ENCODE peak calls at places on chromosomes 13 and 19, in six cellular contexts. One of them, this sample, is unnamed.

GRCh38 chr13:44140146-44140545 is 233.5 kb upstream of the SERP2 start:
- DNase-seq in thoracic aorta: no peak
- DNase-seq in colonic mucosa: peak; percentile 76
- DNase-seq in GM23338: peak; percentile 60
- DNase-seq in left lung: no peak
- DNase-seq in fibroblast of pulmonary artery: no peak
- DNase-seq in this sample: peak; percentile 62

GRCh38 chr19:48354332-48354992 is 9.3 kb downstream of the TMEM143 start:
- DNase-seq in thoracic aorta: no peak
- DNase-seq in colonic mucosa: no peak
- DNase-seq in GM23338: no peak
- DNase-seq in left lung: no peak
- DNase-seq in fibroblast of pulmonary artery: no peak
- DNase-seq in this sample: no peak

GRCh38 chr19:4140237-4140711 is 13.2 kb upstream of the CREB3L3 start:
- DNase-seq in thoracic aorta: no peak
- DNase-seq in colonic mucosa: peak; percentile 68
- DNase-seq in GM23338: peak; percentile 94
- DNase-seq in left lung: no peak
- DNase-seq in fibroblast of pulmonary artery: peak; percentile 75
- DNase-seq in this sample: peak; percentile 56

GRCh38 chr13:21661510-21661909 is 9.4 kb upstream of the FGF9 start:
- DNase-seq in thoracic aorta: no peak
- DNase-seq in colonic mucosa: no peak
- DNase-seq in GM23338: no peak
- DNase-seq in left lung: no peak
- DNase-seq in fibroblast of pulmonary artery: no peak
- DNase-seq in this sample: no peak

GRCh38 chr19:2529473-2529918 is 53.6 kb downstream of the GADD45B start:
- DNase-seq in thoracic aorta: no peak
- DNase-seq in colonic mucosa: no peak
- DNase-seq in GM23338: no peak
- DNase-seq in left lung: peak; percentile 50
- DNase-seq in fibroblast of pulmonary artery: peak; percentile 91
- DNase-seq in this sample: peak; percentile 42

GRCh38 chr19:12965017-12965811 is 4.2 kb upstream of the DAND5 start:
- DNase-seq in thoracic aorta: peak; percentile 49
- DNase-seq in colonic mucosa: peak; percentile 91
- DNase-seq in GM23338: peak; percentile 88
- DNase-seq in left lung: peak; percentile 97
- DNase-seq in fibroblast of pulmonary artery: peak; percentile 75
- DNase-seq in this sample: peak; percentile 88

GRCh38 chr19:29680447-29680846 is 15.2 kb downstream of the PLEKHF1 start:
- DNase-seq in thoracic aorta: no peak
- DNase-seq in colonic mucosa: peak; percentile 65
- DNase-seq in GM23338: no peak
- DNase-seq in left lung: peak; percentile 92
- DNase-seq in fibroblast of pulmonary artery: no peak
- DNase-seq in this sample: peak; percentile 72

GRCh38 chr19:1105217-1105872 is 1.6 kb downstream of the GPX4 start:
- DNase-seq in thoracic aorta: no peak
- DNase-seq in colonic mucosa: peak; percentile 54
- DNase-seq in GM23338: no peak
- DNase-seq in left lung: no peak
- DNase-seq in fibroblast of pulmonary artery: no peak
- DNase-seq in this sample: no peak

GRCh38 chr19:8673281-8673891 is 25.2 kb downstream of the ACTL9 start:
- DNase-seq in thoracic aorta: no peak
- DNase-seq in colonic mucosa: no peak
- DNase-seq in GM23338: no peak
- DNase-seq in left lung: no peak
- DNase-seq in fibroblast of pulmonary artery: no peak
- DNase-seq in this sample: no peak

GRCh38 chr13:113777311-113778260 is 18.6 kb downstream of the TMEM255B start:
- DNase-seq in thoracic aorta: no peak
- DNase-seq in colonic mucosa: no peak
- DNase-seq in GM23338: peak; percentile 78
- DNase-seq in left lung: no peak
- DNase-seq in fibroblast of pulmonary artery: peak; percentile 49
- DNase-seq in this sample: no peak

GRCh38 chr19:47663911-47664771 is 49.1 kb upstream of the EHD2 start:
- DNase-seq in thoracic aorta: peak; percentile 68
- DNase-seq in colonic mucosa: peak; percentile 44
- DNase-seq in GM23338: no peak
- DNase-seq in left lung: no peak
- DNase-seq in fibroblast of pulmonary artery: peak; percentile 100
- DNase-seq in this sample: peak; percentile 69

GRCh38 chr13:107817652-107818287 is 397.6 kb downstream of the LIG4 start:
- DNase-seq in thoracic aorta: no peak
- DNase-seq in colonic mucosa: no peak
- DNase-seq in GM23338: peak; percentile 75
- DNase-seq in left lung: no peak
- DNase-seq in fibroblast of pulmonary artery: no peak
- DNase-seq in this sample: no peak

GRCh38 chr13:29513002-29513980 is 82.2 kb downstream of the SLC7A1 start:
- DNase-seq in thoracic aorta: no peak
- DNase-seq in colonic mucosa: no peak
- DNase-seq in GM23338: no peak
- DNase-seq in left lung: peak; percentile 72
- DNase-seq in fibroblast of pulmonary artery: no peak
- DNase-seq in this sample: no peak

GRCh38 chr13:35714588-35714987 is 238.1 kb upstream of the MAB21L1 start:
- DNase-seq in thoracic aorta: no peak
- DNase-seq in colonic mucosa: no peak
- DNase-seq in GM23338: no peak
- DNase-seq in left lung: no peak
- DNase-seq in fibroblast of pulmonary artery: no peak
- DNase-seq in this sample: no peak

GRCh38 chr13:42380420-42381164 is 108.6 kb downstream of the AKAP11 start:
- DNase-seq in thoracic aorta: no peak
- DNase-seq in colonic mucosa: no peak
- DNase-seq in GM23338: no peak
- DNase-seq in left lung: no peak
- DNase-seq in fibroblast of pulmonary artery: no peak
- DNase-seq in this sample: no peak

DNA sequence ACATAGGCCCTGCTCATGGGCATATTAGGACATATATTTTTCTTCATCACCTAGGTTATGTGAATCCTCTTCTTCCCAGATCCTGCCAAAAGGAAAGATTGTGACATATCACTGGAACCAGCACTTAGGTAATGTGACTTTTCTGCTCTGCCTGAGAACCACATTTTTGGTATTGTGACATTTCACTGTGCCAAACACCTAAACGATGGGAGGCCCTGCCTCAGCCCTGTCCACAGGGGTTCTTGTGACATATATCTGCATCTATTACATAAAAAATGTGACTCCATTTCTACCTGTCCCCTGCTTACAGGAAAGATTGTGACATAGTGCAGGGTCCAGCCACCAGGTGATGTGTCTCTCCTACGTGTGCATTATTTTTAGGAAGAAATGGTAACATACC is 18.5 kb upstream of the ZNF730 start:
- DNase-seq in thoracic aorta: no peak
- DNase-seq in colonic mucosa: no peak
- DNase-seq in GM23338: no peak
- DNase-seq in left lung: no peak
- DNase-seq in fibroblast of pulmonary artery: no peak
- DNase-seq in this sample: no peak
- H3K4me3 ChIP-seq in thoracic aorta: no peak overlapping the region
- H3K4me3 ChIP-seq in colonic mucosa: no peak overlapping the region
- H3K4me3 ChIP-seq in GM23338: no peak overlapping the region
- H3K4me3 ChIP-seq in left lung: no peak overlapping the region
- H3K4me3 ChIP-seq in fibroblast of pulmonary artery: no peak overlapping the region
- H3K4me3 ChIP-seq in this sample: no peak overlapping the region

DNA sequence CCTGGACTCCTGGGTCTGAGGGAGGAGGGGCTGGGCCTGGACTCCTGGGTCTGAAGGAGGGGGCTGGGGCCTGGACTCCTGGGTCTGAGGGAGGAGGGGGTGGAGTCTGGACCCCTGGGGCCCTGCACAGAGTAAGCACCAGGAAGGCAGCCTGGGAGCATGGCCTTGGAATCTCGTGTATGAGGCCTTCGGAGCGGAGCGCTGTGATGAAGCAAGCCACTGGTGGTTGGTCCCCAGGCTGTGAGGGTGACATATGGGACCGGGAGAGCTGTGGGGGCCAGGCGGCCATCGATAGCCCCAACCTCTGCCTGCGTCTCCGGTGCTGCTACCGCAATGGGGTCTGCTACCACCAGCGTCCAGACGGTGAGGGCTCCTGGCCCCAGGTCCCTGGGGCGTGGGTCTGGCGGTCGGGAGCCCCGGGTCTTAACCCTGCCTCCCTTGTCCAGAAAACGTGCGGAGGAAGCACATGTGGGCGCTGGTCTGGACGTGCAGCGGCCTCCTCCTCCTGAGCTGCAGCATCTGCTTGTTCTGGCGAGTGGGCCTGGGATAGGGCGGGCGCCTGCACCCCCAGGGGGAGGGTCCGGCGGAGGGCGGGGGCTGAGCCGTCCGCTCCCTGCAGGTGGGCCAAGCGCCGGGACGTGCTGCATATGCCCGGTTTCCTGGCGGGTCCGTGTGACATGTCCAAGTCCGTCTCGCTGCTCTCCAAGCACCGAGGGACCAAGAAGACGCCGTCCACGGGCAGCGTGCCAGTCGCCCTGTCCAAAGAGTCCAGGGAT is 918 bp downstream of the TMEM190 start:
- DNase-seq in thoracic aorta: no peak
- DNase-seq in colonic mucosa: no peak
- DNase-seq in GM23338: peak; percentile 61
- DNase-seq in left lung: peak; percentile 82
- DNase-seq in fibroblast of pulmonary artery: no peak
- DNase-seq in this sample: no peak
- H3K4me3 ChIP-seq in thoracic aorta: no peak overlapping the region
- H3K4me3 ChIP-seq in colonic mucosa: no peak overlapping the region
- H3K4me3 ChIP-seq in GM23338: peak overlapping the region; percentile 73
- H3K4me3 ChIP-seq in left lung: no peak overlapping the region
- H3K4me3 ChIP-seq in fibroblast of pulmonary artery: no peak overlapping the region
- H3K4me3 ChIP-seq in this sample: no peak overlapping the region

DNA sequence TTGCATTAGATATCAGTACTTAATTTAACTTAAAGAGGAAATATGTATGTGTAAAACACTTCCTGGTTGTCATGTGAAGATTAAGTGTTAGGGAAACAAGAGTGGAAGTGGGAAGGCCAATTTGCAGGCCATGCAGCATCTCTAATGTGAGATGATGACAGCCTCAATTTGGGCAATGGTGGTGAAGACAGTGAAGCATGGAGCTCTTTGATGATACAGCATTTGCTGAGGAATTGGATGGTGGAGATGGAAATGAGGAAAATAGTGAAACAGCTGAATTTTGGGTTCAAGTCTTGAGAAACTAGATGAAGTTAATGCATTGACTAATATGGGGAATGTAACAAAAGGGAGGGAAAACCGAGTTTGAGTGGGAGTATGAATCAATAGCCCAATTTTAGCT is 231.7 kb upstream of the MIR17HG start:
- DNase-seq in thoracic aorta: no peak
- DNase-seq in colonic mucosa: no peak
- DNase-seq in GM23338: no peak
- DNase-seq in left lung: no peak
- DNase-seq in fibroblast of pulmonary artery: no peak
- DNase-seq in this sample: no peak
- H3K4me3 ChIP-seq in thoracic aorta: no peak overlapping the region
- H3K4me3 ChIP-seq in colonic mucosa: no peak overlapping the region
- H3K4me3 ChIP-seq in GM23338: no peak overlapping the region
- H3K4me3 ChIP-seq in left lung: no peak overlapping the region
- H3K4me3 ChIP-seq in fibroblast of pulmonary artery: no peak overlapping the region
- H3K4me3 ChIP-seq in this sample: no peak overlapping the region

GRCh38 chr13:84831666-84832657 is 949.7 kb upstream of the SLITRK1 start:
- DNase-seq in thoracic aorta: no peak
- DNase-seq in colonic mucosa: no peak
- DNase-seq in GM23338: peak; percentile 48
- DNase-seq in left lung: peak; percentile 43
- DNase-seq in fibroblast of pulmonary artery: no peak
- DNase-seq in this sample: no peak
- H3K4me3 ChIP-seq in thoracic aorta: no peak overlapping the region
- H3K4me3 ChIP-seq in colonic mucosa: no peak overlapping the region
- H3K4me3 ChIP-seq in GM23338: no peak overlapping the region
- H3K4me3 ChIP-seq in left lung: no peak overlapping the region
- H3K4me3 ChIP-seq in fibroblast of pulmonary artery: no peak overlapping the region
- H3K4me3 ChIP-seq in this sample: no peak overlapping the region

DNA sequence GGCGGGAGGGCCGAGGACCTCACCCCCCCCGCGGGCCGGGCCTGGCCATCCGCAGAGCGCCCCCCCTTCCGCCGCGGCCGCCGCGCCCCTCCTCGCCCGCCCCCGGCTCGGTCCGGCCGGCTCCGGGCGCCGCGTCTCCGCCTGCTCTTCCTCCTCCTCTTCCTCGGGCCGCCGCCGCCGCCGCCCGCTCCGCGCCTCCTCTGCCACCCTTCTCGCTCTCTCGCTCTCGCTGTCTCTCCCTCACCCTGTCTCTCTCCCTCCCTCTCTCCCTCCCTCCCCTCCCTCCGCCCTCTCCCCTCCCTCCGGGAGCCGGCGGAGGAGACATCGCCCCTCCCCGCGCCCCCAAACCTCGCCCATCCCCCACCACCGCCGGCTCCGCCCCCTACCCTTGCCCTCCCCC is at the start of gene SHANK1:
- DNase-seq in thoracic aorta: no peak
- DNase-seq in colonic mucosa: no peak
- DNase-seq in GM23338: peak; percentile 85
- DNase-seq in left lung: no peak
- DNase-seq in fibroblast of pulmonary artery: no peak
- DNase-seq in this sample: no peak
- H3K4me3 ChIP-seq in thoracic aorta: peak within 1 kb of the TSS; percentile 55
- H3K4me3 ChIP-seq in colonic mucosa: no peak within 1 kb of the TSS
- H3K4me3 ChIP-seq in GM23338: peak within 1 kb of the TSS; percentile 85
- H3K4me3 ChIP-seq in left lung: no peak within 1 kb of the TSS
- H3K4me3 ChIP-seq in fibroblast of pulmonary artery: peak within 1 kb of the TSS; percentile 49
- H3K4me3 ChIP-seq in this sample: peak within 1 kb of the TSS; percentile 15

GRCh38 chr19:9935409-9936062 is 779 bp downstream of the OLFM2 start:
- DNase-seq in thoracic aorta: no peak
- DNase-seq in colonic mucosa: no peak
- DNase-seq in GM23338: peak; percentile 44
- DNase-seq in left lung: no peak
- DNase-seq in fibroblast of pulmonary artery: no peak
- DNase-seq in this sample: no peak

GRCh38 chr19:9939301-9939913 is 3.1 kb upstream of the OLFM2 start:
- DNase-seq in thoracic aorta: no peak
- DNase-seq in colonic mucosa: no peak
- DNase-seq in GM23338: peak; percentile 61
- DNase-seq in left lung: no peak
- DNase-seq in fibroblast of pulmonary artery: peak; percentile 64
- DNase-seq in this sample: no peak

GRCh38 chr19:9934132-9934950 is 2.0 kb downstream of the OLFM2 start:
- DNase-seq in thoracic aorta: no peak
- DNase-seq in colonic mucosa: peak; percentile 81
- DNase-seq in GM23338: peak; percentile 95
- DNase-seq in left lung: peak; percentile 86
- DNase-seq in fibroblast of pulmonary artery: peak; percentile 73
- DNase-seq in this sample: peak; percentile 74

GRCh38 chr19:9936151-9937000 is at the start of gene OLFM2:
- DNase-seq in thoracic aorta: no peak
- DNase-seq in colonic mucosa: no peak
- DNase-seq in GM23338: peak; percentile 90
- DNase-seq in left lung: no peak
- DNase-seq in fibroblast of pulmonary artery: no peak
- DNase-seq in this sample: no peak

GRCh38 chr19:9937001-9937411 is 691 bp upstream of the OLFM2 start:
- DNase-seq in thoracic aorta: no peak
- DNase-seq in colonic mucosa: no peak
- DNase-seq in GM23338: peak; percentile 92
- DNase-seq in left lung: no peak
- DNase-seq in fibroblast of pulmonary artery: no peak
- DNase-seq in this sample: no peak
- H3K4me3 ChIP-seq in thoracic aorta: no peak overlapping the region
- H3K4me3 ChIP-seq in colonic mucosa: no peak overlapping the region
- H3K4me3 ChIP-seq in GM23338: peak overlapping the region; percentile 50
- H3K4me3 ChIP-seq in left lung: no peak overlapping the region
- H3K4me3 ChIP-seq in fibroblast of pulmonary artery: no peak overlapping the region
- H3K4me3 ChIP-seq in this sample: no peak overlapping the region

GRCh38 chr13:94280845-94281244 is 198.6 kb downstream of the DCT start:
- DNase-seq in thoracic aorta: no peak
- DNase-seq in colonic mucosa: no peak
- DNase-seq in GM23338: no peak
- DNase-seq in left lung: no peak
- DNase-seq in fibroblast of pulmonary artery: no peak
- DNase-seq in this sample: no peak
- H3K4me3 ChIP-seq in thoracic aorta: no peak overlapping the region
- H3K4me3 ChIP-seq in colonic mucosa: no peak overlapping the region
- H3K4me3 ChIP-seq in GM23338: no peak overlapping the region
- H3K4me3 ChIP-seq in left lung: no peak overlapping the region
- H3K4me3 ChIP-seq in fibroblast of pulmonary artery: no peak overlapping the region
- H3K4me3 ChIP-seq in this sample: no peak overlapping the region